ENCODE peak calls at places on chromosome 11, in ten cellular contexts. A is astrocyte; H is A549; I is CD8-positive, alpha-beta T cell; G is uterus; Y is spleen; M is tibial artery; L is left lung; B is esophagus muscularis mucosa; F is fibroblast of lung. U is an unnamed sample. For H3K9me3, the result is how much of the 10 kb centered on the place peaks cover.

GRCh38 chr11:129881570-129882170 is 13.7 kb downstream of the NFRKB start:
- DNase-seq in A (no peak), H (peak), I (peak), G (no peak), Y (no peak), M (no peak), L (no peak), B (no peak), F (peak), U (no peak)

GRCh38 chr11:62573006-62573591 is 592 bp downstream of the EEF1G start:
- DNase-seq in A (no peak), H (no peak), I (no peak), G (no peak), Y (no peak), M (no peak), L (no peak), B (no peak), F (no peak), U (peak)

GRCh38 chr11:57457643-57458023 is 2.7 kb upstream of the RTN4RL2 start:
- DNase-seq in A (no peak), H (no peak), I (no peak), G (no peak), Y (peak), M (no peak), L (no peak), B (no peak), F (no peak), U (peak)

GRCh38 chr11:118639899-118640298 is 32.5 kb downstream of the PHLDB1 start:
- DNase-seq in A (no peak), H (no peak), I (no peak), G (no peak), Y (no peak), M (no peak), L (peak), B (no peak), F (no peak), U (no peak)

GRCh38 chr11:1150769-1151365 is 6.9 kb upstream of the MUC5AC start:
- DNase-seq in A (peak), H (no peak), I (no peak), G (no peak), Y (no peak), M (peak), L (peak), B (no peak), F (peak), U (no peak)

GRCh38 chr11:10506013-10506370 is 35.0 kb downstream of the RNF141 start:
- DNase-seq in A (no peak), H (no peak), I (no peak), G (no peak), Y (no peak), M (no peak), L (no peak), B (no peak), F (no peak), U (no peak)

GRCh38 chr11:122817121-122817520 is 21.2 kb upstream of the CRTAM start:
- DNase-seq in A (no peak), H (no peak), I (no peak), G (no peak), Y (no peak), M (no peak), L (no peak), B (no peak), F (peak), U (no peak)

GRCh38 chr11:104333977-104334376 is 170.0 kb upstream of the PDGFD start:
- DNase-seq in A (no peak), H (no peak), I (no peak), G (no peak), Y (no peak), M (no peak), L (no peak), B (no peak), F (no peak), U (no peak)

GRCh38 chr11:102177974-102178631 is 67.9 kb downstream of the YAP1 start:
- DNase-seq in A (peak), H (peak), I (no peak), G (no peak), Y (no peak), M (no peak), L (no peak), B (no peak), F (peak), U (no peak)

GRCh38 chr11:4495487-4495886 is 13.0 kb downstream of the OR52K1 start:
- DNase-seq in A (no peak), H (no peak), I (no peak), G (no peak), Y (no peak), M (no peak), L (no peak), B (no peak), F (peak), U (no peak)

GRCh38 chr11:35237860-35238715 is 99.1 kb downstream of the CD44 start:
- DNase-seq in A (no peak), H (no peak), I (peak), G (no peak), Y (no peak), M (peak), L (no peak), B (no peak), F (peak), U (no peak)

GRCh38 chr11:78800756-78801155 is 226.1 kb upstream of the NARS2 start:
- DNase-seq in A (no peak), H (no peak), I (no peak), G (no peak), Y (no peak), M (no peak), L (no peak), B (no peak), F (peak), U (no peak)

GRCh38 chr11:81989093-81989492 is 744.6 kb downstream of the FAM181B start:
- DNase-seq in A (peak), H (no peak), I (no peak), G (no peak), Y (no peak), M (no peak), L (no peak), B (no peak), F (peak), U (no peak)

GRCh38 chr11:118051611-118052461 is 25.0 kb upstream of the TMPRSS4 start:
- DNase-seq in A (no peak), H (no peak), I (peak), G (no peak), Y (no peak), M (no peak), L (no peak), B (peak), F (no peak), U (no peak)

DNA sequence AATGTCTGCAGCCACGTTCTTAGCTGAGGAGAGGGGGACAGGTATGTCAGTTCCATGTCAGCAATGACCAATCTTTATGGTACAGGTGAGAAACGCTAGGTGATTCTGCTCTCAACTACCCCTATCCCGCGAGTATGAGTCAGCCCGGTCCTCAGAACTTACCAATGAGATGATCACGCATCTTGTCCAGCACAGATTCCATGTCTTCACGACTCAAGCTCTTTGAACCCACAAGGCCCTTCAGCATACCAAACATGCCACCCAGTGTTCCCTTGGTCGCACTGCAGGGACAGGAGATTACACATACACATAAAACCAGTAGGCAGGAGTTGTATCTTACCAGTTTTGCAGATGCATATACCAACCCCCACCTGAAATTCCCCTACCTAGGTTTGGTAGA is 2.9 kb downstream of the SRPRA start:
- DNase-seq in A (no peak), H (peak), I (no peak), G (no peak), Y (no peak), M (no peak), L (no peak), B (no peak), F (peak), U (no peak)
- TF ChIP-seq CTCF in A (no peak), H (no peak), I (no peak), G (no peak), Y (no peak), M (no peak), L (no peak), B (no peak), F (no peak), U (no peak)

DNA sequence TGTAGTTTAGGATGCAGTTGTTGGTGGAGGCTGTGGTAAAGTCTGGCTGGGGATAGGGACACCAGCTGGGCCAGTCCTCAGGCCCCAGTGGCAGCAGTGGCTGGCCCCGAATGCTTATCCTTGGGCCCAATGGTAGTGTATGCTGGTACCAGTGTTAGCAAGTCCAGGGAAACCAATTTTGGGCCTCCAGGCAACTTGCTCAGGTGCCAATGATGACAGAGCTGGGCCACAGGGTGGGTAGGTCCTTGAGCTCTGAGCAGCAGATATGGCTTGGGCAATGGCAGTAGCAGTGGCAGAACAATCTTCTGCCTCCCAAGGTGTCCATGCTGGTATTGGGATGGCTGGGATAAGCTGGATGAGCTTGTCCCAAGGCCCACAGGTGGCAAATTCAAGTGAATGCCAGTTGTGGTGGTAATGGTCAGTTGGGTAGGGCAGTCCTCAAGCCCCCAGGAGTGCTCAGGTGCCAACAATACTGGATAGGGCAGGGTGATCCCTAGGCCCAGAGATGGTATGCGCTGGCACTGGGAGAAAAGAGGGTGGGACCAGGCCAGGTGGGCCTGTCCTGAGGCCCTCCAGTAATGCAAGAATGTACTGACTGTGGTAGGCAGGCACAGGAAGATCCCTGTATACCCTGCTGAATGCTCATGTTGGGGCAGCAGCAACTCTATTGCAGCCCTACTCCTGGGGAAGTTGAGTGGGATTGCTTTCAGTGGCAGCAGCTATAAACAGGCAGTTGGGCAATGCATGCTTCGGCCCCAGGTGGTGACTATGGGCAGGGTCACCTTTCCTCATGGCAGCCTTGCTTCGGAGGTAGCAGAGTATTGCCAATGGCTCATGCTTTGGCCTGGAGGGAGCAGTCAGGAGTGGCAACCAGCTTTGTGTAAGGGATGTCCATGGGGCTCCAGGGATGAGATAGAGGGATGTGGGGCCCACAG is 54.7 kb downstream of the KCNQ1OT1 start:
- DNase-seq in A (no peak), H (no peak), I (no peak), G (no peak), Y (no peak), M (no peak), L (no peak), B (no peak), F (no peak), U (no peak)
- H3K9me3 ChIP-seq in A (under half), H (half or more), I (under half), G (half or more), Y (half or more), M (half or more), L (under half), B (under half), F (under half), U (under half)

DNA sequence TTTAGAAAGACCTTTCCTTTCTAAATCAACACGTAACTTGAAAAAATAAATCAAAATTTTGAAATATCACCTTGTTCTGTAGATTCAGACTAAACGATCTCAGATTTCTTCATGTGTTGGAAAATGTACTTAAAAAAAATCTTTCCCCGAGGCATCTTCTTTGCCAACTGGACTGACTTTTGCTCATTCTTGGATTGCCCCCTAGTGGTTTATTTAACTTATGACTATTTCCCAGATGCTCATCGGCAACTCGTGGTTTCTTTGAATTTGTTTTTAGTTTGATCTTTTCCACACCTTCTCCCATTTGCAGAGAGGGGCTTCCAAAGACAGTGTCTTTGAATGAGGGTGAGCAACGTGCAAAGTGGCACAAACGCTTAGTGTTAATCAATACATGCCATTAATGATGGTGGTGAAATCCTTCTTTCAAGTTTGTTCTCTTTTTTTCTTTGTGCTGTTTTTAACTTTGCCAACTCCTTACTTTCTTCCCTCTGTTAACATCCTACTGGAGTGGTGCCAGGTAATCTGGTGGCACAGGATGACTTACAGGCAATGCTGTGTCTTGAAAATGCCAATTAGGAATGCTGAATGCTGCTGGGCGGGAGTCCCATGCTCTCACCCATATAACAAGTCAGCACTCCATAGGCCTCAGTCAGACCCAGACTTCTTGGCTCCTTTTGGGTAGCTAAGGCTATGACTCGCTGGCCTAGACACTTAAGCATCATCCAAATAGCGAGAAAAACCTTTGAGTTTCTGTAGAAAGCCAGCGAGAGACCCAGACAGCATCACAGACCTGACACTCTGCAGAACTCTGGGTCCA is 18.3 kb downstream of the PRSS23 start:
- DNase-seq in A (peak), H (peak), I (no peak), G (no peak), Y (no peak), M (no peak), L (no peak), B (no peak), F (peak), U (no peak)
- TF ChIP-seq CTCF in A (peak), H (peak), I (peak), G (peak), Y (peak), M (peak), L (peak), B (peak), F (peak), U (peak)

GRCh38 chr11:92123540-92123939 is 101.1 kb upstream of the FAT3 start:
- DNase-seq in A (peak), H (no peak), I (no peak), G (no peak), Y (no peak), M (no peak), L (no peak), B (no peak), F (no peak), U (no peak)

GRCh38 chr11:92128026-92128425 is 96.6 kb upstream of the FAT3 start:
- DNase-seq in A (no peak), H (no peak), I (no peak), G (no peak), Y (no peak), M (no peak), L (no peak), B (peak), F (no peak), U (no peak)

GRCh38 chr11:92125316-92125715 is 99.3 kb upstream of the FAT3 start:
- DNase-seq in A (peak), H (no peak), I (no peak), G (no peak), Y (no peak), M (no peak), L (no peak), B (no peak), F (no peak), U (no peak)

GRCh38 chr11:92122561-92122960 is 102.1 kb upstream of the FAT3 start:
- DNase-seq in A (peak), H (no peak), I (no peak), G (no peak), Y (no peak), M (no peak), L (no peak), B (no peak), F (no peak), U (no peak)
- H3K9me3 ChIP-seq in A (under half), H (under half), I (under half), G (under half), Y (under half), M (under half), L (under half), B (under half), F (under half), U (under half)

GRCh38 chr11:75073459-75074190 is 23.1 kb downstream of the OR2AT4 start:
- DNase-seq in A (no peak), H (no peak), I (no peak), G (no peak), Y (no peak), M (no peak), L (no peak), B (no peak), F (no peak), U (no peak)
- TF ChIP-seq CTCF in A (no peak), H (no peak), I (no peak), G (no peak), Y (no peak), M (no peak), L (no peak), B (no peak), F (no peak), U (no peak)

GRCh38 chr11:134440851-134441645 is 29.0 kb upstream of the B3GAT1 start:
- DNase-seq in A (no peak), H (no peak), I (no peak), G (no peak), Y (no peak), M (no peak), L (no peak), B (no peak), F (no peak), U (no peak)
- H3K9me3 ChIP-seq in A (under half), H (under half), I (under half), G (under half), Y (under half), M (under half), L (under half), B (under half), F (under half), U (under half)

GRCh38 chr11:60706931-60707330 is 7.5 kb downstream of the MS4A8 start:
- DNase-seq in A (no peak), H (no peak), I (no peak), G (no peak), Y (no peak), M (no peak), L (no peak), B (peak), F (no peak), U (no peak)

GRCh38 chr11:60711316-60711715 is 11.9 kb downstream of the MS4A8 start:
- DNase-seq in A (no peak), H (no peak), I (no peak), G (no peak), Y (no peak), M (no peak), L (no peak), B (no peak), F (no peak), U (no peak)

GRCh38 chr11:60705895-60706294 is 6.5 kb downstream of the MS4A8 start:
- DNase-seq in A (no peak), H (no peak), I (no peak), G (no peak), Y (no peak), M (no peak), L (no peak), B (peak), F (no peak), U (no peak)

DNA sequence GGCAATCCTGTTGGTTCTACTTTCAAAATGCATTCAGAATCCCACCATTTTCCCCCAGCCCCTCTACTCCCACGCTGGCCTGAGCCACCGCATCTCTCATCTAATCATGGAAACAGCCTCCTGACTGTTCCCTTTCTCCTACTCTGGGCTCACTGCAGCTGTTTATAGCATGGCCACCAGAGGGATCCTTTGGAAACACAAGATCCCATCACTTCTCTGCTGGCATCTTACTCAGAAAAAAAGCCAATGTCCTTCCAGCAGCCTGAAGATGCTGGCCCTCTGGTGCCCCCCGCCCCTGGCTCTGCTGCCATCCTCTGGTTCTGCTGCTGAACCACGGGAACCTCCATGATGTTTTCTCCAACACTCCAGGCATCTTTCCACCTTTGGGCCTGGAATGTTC is 11.1 kb downstream of the MS4A8 start:
- DNase-seq in A (no peak), H (peak), I (no peak), G (no peak), Y (no peak), M (no peak), L (no peak), B (no peak), F (no peak), U (no peak)
- TF ChIP-seq CTCF in A (no peak), H (no peak), I (no peak), G (no peak), Y (no peak), M (no peak), L (no peak), B (no peak), F (no peak), U (no peak)

GRCh38 chr11:85029964-85030363 is 597.2 kb downstream of the DLG2 start:
- DNase-seq in A (peak), H (no peak), I (no peak), G (no peak), Y (no peak), M (no peak), L (no peak), B (no peak), F (peak), U (no peak)

GRCh38 chr11:85027346-85027745 is 599.8 kb downstream of the DLG2 start:
- DNase-seq in A (no peak), H (no peak), I (no peak), G (no peak), Y (no peak), M (no peak), L (peak), B (no peak), F (no peak), U (peak)

GRCh38 chr11:85028329-85029101 is 598.6 kb downstream of the DLG2 start:
- DNase-seq in A (no peak), H (no peak), I (no peak), G (no peak), Y (no peak), M (no peak), L (peak), B (no peak), F (no peak), U (no peak)
- H3K9me3 ChIP-seq in A (under half), H (under half), I (under half), G (under half), Y (under half), M (under half), L (under half), B (under half), F (under half), U (under half)